ENCODE peak calls at places on chromosomes 13 and 19, in ten cellular contexts. F, J, U, P, S, Z, Q, W, G and I are unnamed samples.

GRCh38 chr13:36242761-36243160 is 28.4 kb upstream of the SOHLH2 start:
- DNase-seq in G (no peak), U (no peak), W (no peak), J (no peak), Z (no peak), F (no peak), S (no peak), Q (no peak), P (no peak), I (no peak)

GRCh38 chr13:99601535-99601934 is 100.3 kb downstream of the TM9SF2 start:
- DNase-seq in F (no peak), S (no peak), W (no peak), P (no peak), Z (no peak), G (no peak), Q (no peak), J (no peak), U (no peak), I (no peak)

GRCh38 chr19:8148410-8149231 is 771 bp downstream of the FBN3 start:
- DNase-seq in Z (no peak), G (peak), U (peak), P (no peak), Q (no peak), W (peak), S (no peak), J (peak), F (peak), I (peak)

GRCh38 chr13:29524176-29524575 is 71.3 kb downstream of the SLC7A1 start:
- DNase-seq in U (no peak), J (no peak), W (no peak), S (no peak), F (no peak), G (no peak), Z (no peak), Q (no peak), P (no peak), I (no peak)

GRCh38 chr13:96650301-96650886 is 343.9 kb downstream of the OXGR1 start:
- DNase-seq in J (no peak), F (no peak), Q (no peak), Z (no peak), W (no peak), P (no peak), U (no peak), G (peak), S (peak), I (no peak)

GRCh38 chr13:114029866-114030625 is 56.2 kb upstream of the C13orf46 start:
- DNase-seq in J (no peak), S (no peak), F (no peak), P (peak), W (no peak), U (no peak), Q (no peak), Z (no peak), G (no peak), I (no peak)

GRCh38 chr19:38068851-38069250 is 155.2 kb downstream of the DPF1 start:
- DNase-seq in U (peak), Z (no peak), F (no peak), W (no peak), P (no peak), G (no peak), J (no peak), Q (no peak), S (no peak), I (no peak)

GRCh38 chr13:45718063-45718462 is 15.9 kb downstream of the CBY2 start:
- DNase-seq in G (peak), P (no peak), W (no peak), S (peak), Q (no peak), J (no peak), F (peak), Z (no peak), U (no peak), I (no peak)

GRCh38 chr19:6509118-6509971 is 7.2 kb upstream of the TUBB4A start:
- DNase-seq in U (no peak), Z (no peak), G (no peak), Q (peak), J (no peak), P (no peak), W (no peak), F (no peak), S (no peak), I (peak)

GRCh38 chr13:50355797-50356196 is 340.6 kb downstream of the KCNRG start:
- DNase-seq in U (no peak), S (no peak), Q (no peak), F (no peak), W (no peak), G (no peak), Z (no peak), P (no peak), J (no peak), I (no peak)

GRCh38 chr19:51372649-51373504 is at the start of gene NKG7:
- DNase-seq in G (no peak), S (peak), F (no peak), P (no peak), U (no peak), J (no peak), Z (peak), Q (no peak), W (no peak), I (no peak)

GRCh38 chr19:6533746-6534418 is 3.1 kb downstream of the TNFSF9 start:
- DNase-seq in J (no peak), P (no peak), F (no peak), S (no peak), G (no peak), Q (no peak), W (no peak), U (no peak), Z (no peak), I (no peak)

GRCh38 chr13:108980237-108980636 is 350.8 kb downstream of the MYO16 start:
- DNase-seq in G (no peak), Q (no peak), F (no peak), S (no peak), U (peak), P (no peak), J (no peak), W (no peak), Z (no peak), I (no peak)

GRCh38 chr13:36819811-36820140 is 754 bp downstream of the RFXAP start:
- DNase-seq in G (peak), U (no peak), Z (no peak), F (peak), P (no peak), W (no peak), S (peak), Q (no peak), J (no peak), I (no peak)

GRCh38 chr13:59531571-59532091 is 632.1 kb downstream of the DIAPH3 start:
- DNase-seq in Q (peak), U (no peak), G (no peak), P (no peak), F (peak), S (peak), J (peak), Z (peak), W (no peak), I (peak)

GRCh38 chr13:106361621-106362020 is 173.8 kb downstream of the EFNB2 start:
- DNase-seq in W (no peak), U (no peak), G (no peak), P (no peak), Q (no peak), J (no peak), Z (no peak), F (no peak), S (no peak), I (no peak)

GRCh38 chr13:108268713-108269112 is 805 bp upstream of the TNFSF13B start:
- DNase-seq in Z (no peak), S (peak), Q (no peak), G (no peak), U (no peak), F (no peak), J (no peak), W (no peak), P (no peak), I (no peak)